ENCODE peak calls at places on chromosome 1, in ten cellular contexts. R is cerebellar cortex; U is small intestine; O is stimulated activated CD4-positive, alpha-beta T cell treated with anti-CD3 and anti-CD28 coated beads, Interleukin-1b, Interleukin-23, amount 100 ng/mL, for 1 hour; J is cardiac muscle cell; H is NCI-H1092; N is T-helper 17 cell; P is ELR; I is SJSA1; X is EL. W is an unnamed sample.
A peak's percentile ranks its signal among the peaks of the same experiment; 100 is the strongest.

GRCh38 chr1:47324682-47325081 is 8.9 kb upstream of the CMPK1 start:
- DNase-seq in R (no peak), U (peak; percentile 38), O (no peak), J (no peak), H (no peak), N (no peak), P (no peak), I (no peak), X (no peak), W (no peak)

GRCh38 chr1:164792410-164793004 is 233.5 kb downstream of the PBX1 start:
- DNase-seq in R (no peak), U (no peak), O (no peak), J (no peak), H (no peak), N (no peak), P (no peak), I (no peak), X (no peak), W (no peak)

GRCh38 chr1:228487336-228488106 is at the start of gene RNF187:
- DNase-seq in R (no peak), U (peak; percentile 82), O (no peak), J (no peak), H (no peak), N (peak; percentile 48), P (peak; percentile 49), I (peak; percentile 86), X (no peak), W (peak; percentile 74)

GRCh38 chr1:176949033-176949662 is 215.4 kb downstream of the ASTN1 start:
- DNase-seq in R (peak; percentile 54), U (peak; percentile 10), O (no peak), J (peak; percentile 72), H (no peak), N (no peak), P (peak; percentile 62), I (peak; percentile 52), X (peak; percentile 56), W (no peak)

GRCh38 chr1:163035791-163036249 is 33.3 kb upstream of the RGS4 start:
- DNase-seq in R (no peak), U (no peak), O (no peak), J (peak; percentile 55), H (peak; percentile 16), N (no peak), P (peak; percentile 98), I (peak; percentile 83), X (peak; percentile 96), W (no peak)

GRCh38 chr1:230822092-230822581 is 46.2 kb downstream of the C1orf198 start:
- DNase-seq in R (no peak), U (no peak), O (no peak), J (no peak), H (no peak), N (no peak), P (no peak), I (no peak), X (no peak), W (no peak)

GRCh38 chr1:119435061-119435460 is 20.1 kb downstream of the HSD3B2 start:
- DNase-seq in R (no peak), U (no peak), O (no peak), J (no peak), H (no peak), N (no peak), P (peak; percentile 37), I (no peak), X (no peak), W (no peak)

GRCh38 chr1:9037476-9038337 is 11.5 kb upstream of the SLC2A7 start:
- DNase-seq in R (no peak), U (no peak), O (no peak), J (no peak), H (no peak), N (no peak), P (no peak), I (no peak), X (no peak), W (no peak)

GRCh38 chr1:101122452-101123166 is 97.0 kb upstream of the DPH5 start:
- DNase-seq in R (no peak), U (no peak), O (no peak), J (no peak), H (no peak), N (no peak), P (no peak), I (no peak), X (no peak), W (no peak)